ENCODE peak calls at places on chromosomes 7 and 10, in four cellular contexts. I is K562, T is H1, B is HepG2. E is an unnamed sample.

GRCh38 chr10:78950656-78951587 is 117.8 kb upstream of the ZMIZ1 start:
- DNase-seq in I (no peak), T (no peak), B (no peak), E (no peak)

GRCh38 chr7:106895246-106895864 is 30.3 kb downstream of the PIK3CG start:
- DNase-seq in I (no peak), T (no peak), B (no peak), E (peak; percentile 45)

GRCh38 chr10:80444646-80445319 is 9.3 kb upstream of the TSPAN14 start:
- DNase-seq in I (peak; percentile 89), T (peak; percentile 58), B (peak; percentile 58), E (peak; percentile 63)

GRCh38 chr10:13462551-13462950 is 66.3 kb downstream of the BEND7 start:
- DNase-seq in I (no peak), T (no peak), B (no peak), E (no peak)

GRCh38 chr7:12090757-12091134 is 120.3 kb upstream of the TMEM106B start:
- DNase-seq in I (no peak), T (no peak), B (no peak), E (no peak)

GRCh38 chr7:84362828-84363227 is 168.2 kb upstream of the SEMA3A start:
- DNase-seq in I (no peak), T (no peak), B (no peak), E (no peak)

GRCh38 chr10:77609781-77610272 is 27.8 kb downstream of the KCNMA1 start:
- DNase-seq in I (no peak), T (no peak), B (no peak), E (peak; percentile 25)

GRCh38 chr10:24668247-24668646 is 55.4 kb downstream of the ARHGAP21 start:
- DNase-seq in I (no peak), T (no peak), B (no peak), E (no peak)

GRCh38 chr7:47314728-47315601 is 266.9 kb downstream of the TNS3 start:
- DNase-seq in I (no peak), T (peak; percentile 52), B (no peak), E (no peak)

GRCh38 chr10:86233131-86233530 is 133.5 kb downstream of the GRID1 start:
- DNase-seq in I (no peak), T (no peak), B (no peak), E (no peak)

GRCh38 chr10:100325164-100325563 is 4.9 kb downstream of the PKD2L1 start:
- DNase-seq in I (peak; percentile 24), T (peak; percentile 75), B (no peak), E (no peak)

GRCh38 chr7:79610301-79610700 is 156.8 kb upstream of the MAGI2 start:
- DNase-seq in I (no peak), T (no peak), B (no peak), E (no peak)

GRCh38 chr7:36607206-36607515 is 117.1 kb downstream of the AOAH start:
- DNase-seq in I (no peak), T (no peak), B (no peak), E (no peak)

GRCh38 chr10:21726601-21727295 is 192.7 kb downstream of the MLLT10 start:
- DNase-seq in I (peak; percentile 24), T (no peak), B (no peak), E (no peak)
- H3K4me1 ChIP-seq in I (peaks cover 20% of the 10 kb centered on the region), T (peaks cover 7% of the 10 kb centered on the region), B (peaks cover 36% of the 10 kb centered on the region), E (peaks cover 11% of the 10 kb centered on the region)

GRCh38 chr7:7786595-7786994 is 68.2 kb upstream of the RPA3 start:
- DNase-seq in I (peak; percentile 12), T (no peak), B (no peak), E (no peak)
- TF ChIP-seq CBX5 in I (no peak), T (no peak), B (no peak), E (no peak)

DNA sequence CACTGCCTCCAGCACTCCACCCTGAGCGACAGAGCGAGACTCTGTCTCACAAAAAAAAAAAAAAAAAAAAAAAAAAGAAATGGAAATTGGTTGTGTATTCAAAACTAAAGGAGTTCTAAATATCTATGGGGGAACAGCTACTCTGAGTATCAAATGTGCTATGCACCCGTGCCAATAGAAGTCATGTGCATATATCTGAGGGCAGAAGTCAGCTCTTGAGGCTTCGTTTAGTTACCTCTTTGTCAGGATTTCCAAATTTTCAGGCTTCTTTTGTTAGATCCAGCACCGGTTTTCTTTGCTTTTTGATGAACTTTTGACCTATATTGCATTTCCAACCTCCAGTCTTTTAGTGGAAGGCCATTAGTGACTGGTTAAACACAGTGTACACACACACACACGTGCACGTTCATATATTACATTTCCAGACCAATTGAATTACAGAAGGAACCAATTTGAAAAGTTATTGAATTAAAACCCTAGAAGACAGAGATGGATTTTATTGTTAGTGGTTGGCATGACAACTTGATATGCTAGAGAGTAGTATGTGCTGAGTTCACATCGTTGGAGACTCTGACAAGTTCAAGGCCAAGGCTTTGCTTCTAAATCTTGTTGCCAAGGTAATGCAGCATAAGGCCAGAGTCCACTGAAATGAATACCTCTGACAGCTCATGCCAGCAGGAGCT is 33.1 kb upstream of the ADD3 start:
- DNase-seq in I (no peak), T (no peak), B (peak; percentile 93), E (no peak)
- H3K4me1 ChIP-seq in I (peaks cover 7% of the 10 kb centered on the region), T (no peaks in the 10 kb centered on the region), B (peaks cover 90% of the 10 kb centered on the region), E (no peaks in the 10 kb centered on the region)

GRCh38 chr7:95105627-95106026 is 198.2 kb downstream of the PPP1R9A start:
- DNase-seq in I (no peak), T (no peak), B (no peak), E (no peak)

GRCh38 chr7:95101422-95101821 is 194.0 kb downstream of the PPP1R9A start:
- DNase-seq in I (no peak), T (no peak), B (no peak), E (no peak)

GRCh38 chr7:95099101-95099500 is 191.7 kb downstream of the PPP1R9A start:
- DNase-seq in I (no peak), T (no peak), B (no peak), E (no peak)

GRCh38 chr7:95102662-95103061 is 195.3 kb downstream of the PPP1R9A start:
- DNase-seq in I (no peak), T (no peak), B (peak; percentile 5), E (no peak)

DNA sequence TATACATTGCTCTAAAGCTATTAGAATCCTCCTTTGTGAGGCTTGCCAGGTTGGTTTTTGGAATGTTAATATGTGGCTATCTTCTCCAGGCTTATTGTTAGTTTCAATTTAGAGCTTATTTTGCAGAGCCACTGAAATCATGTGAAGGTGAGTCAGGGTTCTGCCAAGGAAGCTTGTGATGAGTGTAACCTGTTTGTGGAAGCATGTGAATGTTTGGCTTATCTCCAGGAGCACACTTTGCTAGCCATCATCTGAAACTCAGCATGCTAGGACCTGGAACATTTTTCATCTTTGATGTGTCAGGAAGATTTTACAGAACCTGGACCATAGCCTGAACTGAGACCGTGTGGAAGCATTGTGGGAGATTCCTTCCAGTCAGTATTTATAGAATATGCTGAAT is 197.3 kb downstream of the PPP1R9A start:
- DNase-seq in I (no peak), T (no peak), B (peak; percentile 34), E (no peak)
- TF ChIP-seq CBX5 in I (no peak), T (no peak), B (no peak), E (no peak)

DNA sequence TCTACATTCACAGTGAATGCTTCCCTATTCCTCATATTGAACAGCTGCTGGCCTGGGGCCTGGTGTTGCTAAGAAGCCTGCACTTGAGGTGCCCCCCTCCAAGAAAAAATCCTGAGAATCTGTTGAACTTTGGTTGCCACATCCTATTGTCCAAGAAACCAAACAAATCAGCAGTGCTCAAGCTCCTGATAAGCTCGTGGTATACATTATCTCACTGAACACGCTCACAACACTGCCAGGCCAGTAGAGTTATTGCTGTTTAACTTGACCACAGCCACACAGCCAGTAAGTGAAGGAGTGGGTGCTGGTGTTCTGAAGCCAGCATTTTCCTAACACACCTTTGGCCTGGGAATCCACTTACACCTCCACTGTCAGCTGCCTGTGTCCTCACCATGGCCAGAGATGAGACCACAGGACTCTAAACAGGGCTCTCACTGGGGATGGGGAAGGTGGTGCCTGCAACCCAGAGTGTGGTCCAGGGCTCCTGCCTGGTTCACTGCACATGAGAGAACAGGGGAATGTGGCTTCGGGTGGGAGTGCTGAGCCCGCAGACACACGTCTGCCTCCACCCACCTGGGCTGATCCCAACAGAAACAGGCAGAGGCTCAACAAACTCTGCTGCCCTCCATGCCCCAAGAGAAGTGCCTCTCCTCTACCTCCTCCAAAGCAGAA is 6.7 kb downstream of the DDC start:
- DNase-seq in I (peak; percentile 77), T (no peak), B (no peak), E (no peak)
- H3K4me1 ChIP-seq in I (peaks cover 10% of the 10 kb centered on the region), T (peaks cover 3% of the 10 kb centered on the region), B (peaks cover 98% of the 10 kb centered on the region), E (no peaks in the 10 kb centered on the region)

DNA sequence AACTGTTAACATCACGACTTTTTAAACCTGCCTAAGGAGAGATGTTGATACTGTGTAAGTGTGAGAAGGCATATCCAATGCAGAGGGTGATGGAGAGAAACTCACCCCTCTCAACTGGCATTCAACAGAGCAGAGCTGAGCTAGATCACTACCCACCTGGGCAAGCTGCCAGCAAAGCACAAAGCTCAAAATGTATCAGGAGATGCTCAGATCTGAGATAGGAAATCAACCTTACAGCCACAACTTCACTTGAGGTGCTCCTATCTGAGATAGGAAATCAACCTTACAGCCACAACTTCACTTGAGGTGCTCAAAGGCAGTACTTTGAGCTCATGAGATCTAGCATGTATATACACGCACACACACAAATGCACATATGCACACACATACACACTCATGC is 151.5 kb upstream of the PDE1C start:
- DNase-seq in I (no peak), T (peak; percentile 1), B (no peak), E (no peak)
- TF ChIP-seq CBX5 in I (no peak), T (no peak), B (no peak), E (no peak)

GRCh38 chr10:110843031-110843430 is 28.7 kb upstream of the PDCD4 start:
- DNase-seq in I (no peak), T (no peak), B (no peak), E (peak; percentile 98)

GRCh38 chr10:110842305-110842952 is 29.3 kb upstream of the PDCD4 start:
- DNase-seq in I (no peak), T (no peak), B (no peak), E (no peak)

GRCh38 chr10:110841767-110842267 is 29.9 kb upstream of the PDCD4 start:
- DNase-seq in I (no peak), T (no peak), B (no peak), E (peak; percentile 89)

GRCh38 chr10:110840923-110841428 is 30.8 kb upstream of the PDCD4 start:
- DNase-seq in I (no peak), T (no peak), B (no peak), E (no peak)

DNA sequence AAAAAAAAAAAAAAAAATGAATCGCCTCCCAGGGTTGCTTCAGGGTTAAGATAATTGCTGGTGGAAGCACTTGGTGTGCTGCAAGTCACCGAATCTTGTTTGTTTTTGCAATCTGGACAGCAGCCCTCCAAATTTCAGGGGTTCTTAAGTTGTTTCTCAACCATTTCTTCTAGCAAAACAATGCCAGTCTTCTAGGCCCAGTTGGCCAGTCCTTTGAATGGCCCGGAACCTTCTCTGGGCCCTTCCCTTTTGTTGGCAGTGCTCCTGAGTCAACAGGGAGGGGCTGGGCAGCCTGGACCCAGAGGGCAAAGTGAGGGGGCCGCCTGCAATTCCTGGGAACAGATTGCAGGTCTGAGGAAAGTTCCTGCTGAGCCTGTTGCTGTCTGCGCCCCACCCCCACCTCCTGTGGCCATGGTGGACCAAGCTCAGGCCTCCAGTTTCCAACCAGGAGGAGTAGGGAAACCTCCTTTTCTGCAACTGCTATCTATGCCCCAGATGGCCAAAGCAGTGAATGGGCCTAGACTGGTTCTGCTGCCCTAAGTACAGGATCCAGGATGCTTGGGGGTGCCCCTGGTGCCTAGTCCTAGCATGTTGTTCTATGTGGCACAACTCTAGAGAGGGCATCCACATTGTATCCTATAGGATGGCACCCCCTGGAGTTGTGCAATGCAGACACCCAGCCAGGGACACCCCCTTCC is 31.4 kb upstream of the PDCD4 start:
- DNase-seq in I (no peak), T (no peak), B (peak; percentile 76), E (no peak)
- H3K4me1 ChIP-seq in I (peaks cover 17% of the 10 kb centered on the region), T (no peaks in the 10 kb centered on the region), B (peaks cover 99% of the 10 kb centered on the region), E (peaks cover 46% of the 10 kb centered on the region)